ENCODE peak calls at places on chromosomes 12 and 14, in four cellular contexts. M is SJCRH30, P is kidney epithelial cell, R is colonic mucosa. H is an unnamed sample.

GRCh38 chr12:124456652-124457152 is 110.7 kb downstream of the NCOR2 start:
- DNase-seq in M (no peak), P (no peak), R (peak), H (no peak)

GRCh38 chr12:93514853-93515252 is 47.5 kb downstream of the MRPL42 start:
- DNase-seq in M (no peak), P (no peak), R (no peak), H (no peak)

GRCh38 chr12:31388713-31389112 is 62.8 kb upstream of the SINHCAF start:
- DNase-seq in M (no peak), P (no peak), R (peak), H (no peak)

GRCh38 chr12:48795550-48796455 is 6.9 kb upstream of the ADCY6 start:
- DNase-seq in M (peak), P (no peak), R (peak), H (no peak)

GRCh38 chr14:90416649-90417237 is 19.9 kb downstream of the CALM1 start:
- DNase-seq in M (no peak), P (no peak), R (no peak), H (no peak)

GRCh38 chr12:127773520-127773919 is 493.4 kb upstream of the TMEM132C start:
- DNase-seq in M (no peak), P (no peak), R (no peak), H (peak)

GRCh38 chr12:42985506-42985905 is 396.0 kb upstream of the PRICKLE1 start:
- DNase-seq in M (no peak), P (no peak), R (no peak), H (no peak)

GRCh38 chr12:121238604-121239334 is 28.8 kb downstream of the P2RX4 start:
- DNase-seq in M (peak), P (no peak), R (no peak), H (no peak)

GRCh38 chr12:12015073-12015685 is 55.6 kb upstream of the BCL2L14 start:
- DNase-seq in M (no peak), P (no peak), R (no peak), H (no peak)

GRCh38 chr12:78470354-78471195 is 394.0 kb upstream of the SYT1 start:
- DNase-seq in M (peak), P (peak), R (peak), H (no peak)

GRCh38 chr14:74347795-74348100 is 523 bp upstream of the VRTN start:
- DNase-seq in M (no peak), P (no peak), R (no peak), H (no peak)

GRCh38 chr12:113647048-113647447 is 175.4 kb upstream of the LHX5 start:
- DNase-seq in M (peak), P (no peak), R (no peak), H (no peak)

GRCh38 chr12:38138225-38139221 is 178.1 kb upstream of the ALG10B start:
- DNase-seq in M (peak), P (no peak), R (peak), H (no peak)

GRCh38 chr14:59306775-59307174 is 118.3 kb downstream of the DAAM1 start:
- DNase-seq in M (no peak), P (peak), R (no peak), H (no peak)

GRCh38 chr14:71579331-71579730 is 352.9 kb upstream of the RGS6 start:
- DNase-seq in M (no peak), P (no peak), R (no peak), H (no peak)

GRCh38 chr14:89589400-89590128 is 172.5 kb upstream of the FOXN3 start:
- DNase-seq in M (no peak), P (no peak), R (no peak), H (no peak)

GRCh38 chr12:27257104-27257848 is 13.2 kb downstream of the STK38L start:
- DNase-seq in M (no peak), P (no peak), R (no peak), H (no peak)

GRCh38 chr14:57609313-57609712 is 115.7 kb upstream of the CCDC198 start:
- DNase-seq in M (no peak), P (no peak), R (no peak), H (no peak)

GRCh38 chr14:105192866-105193731 is 12.0 kb upstream of the NUDT14 start:
- DNase-seq in M (peak), P (no peak), R (no peak), H (no peak)

GRCh38 chr12:76623929-76624328 is 64.4 kb upstream of the OSBPL8 start:
- DNase-seq in M (no peak), P (peak), R (peak), H (no peak)

GRCh38 chr12:103697912-103698751 is 111.1 kb downstream of the STAB2 start:
- DNase-seq in M (no peak), P (no peak), R (no peak), H (no peak)

GRCh38 chr12:127620956-127621355 is 646.0 kb upstream of the TMEM132C start:
- DNase-seq in M (no peak), P (no peak), R (no peak), H (no peak)

GRCh38 chr12:66393890-66394289 is 91.6 kb downstream of the HELB start:
- DNase-seq in M (no peak), P (no peak), R (no peak), H (no peak)

GRCh38 chr12:124183172-124183571 is 111.7 kb upstream of the RFLNA start:
- DNase-seq in M (no peak), P (no peak), R (no peak), H (no peak)

GRCh38 chr14:29454026-29454693 is 473.5 kb downstream of the PRKD1 start:
- DNase-seq in M (no peak), P (no peak), R (no peak), H (no peak)

GRCh38 chr14:56874375-56874774 is 64.1 kb upstream of the OTX2 start:
- DNase-seq in M (peak), P (no peak), R (peak), H (no peak)

GRCh38 chr12:62434504-62435336 is 31.9 kb upstream of the MON2 start:
- DNase-seq in M (no peak), P (no peak), R (no peak), H (no peak)

GRCh38 chr12:92331383-92331782 is 185.7 kb upstream of the BTG1 start:
- DNase-seq in M (no peak), P (no peak), R (peak), H (no peak)

GRCh38 chr14:90627478-90627877 is 188.8 kb downstream of the TTC7B start:
- DNase-seq in M (peak), P (no peak), R (no peak), H (no peak)

GRCh38 chr14:61188196-61188595 is 92.9 kb downstream of the TMEM30B start:
- DNase-seq in M (no peak), P (no peak), R (no peak), H (peak)

DNA sequence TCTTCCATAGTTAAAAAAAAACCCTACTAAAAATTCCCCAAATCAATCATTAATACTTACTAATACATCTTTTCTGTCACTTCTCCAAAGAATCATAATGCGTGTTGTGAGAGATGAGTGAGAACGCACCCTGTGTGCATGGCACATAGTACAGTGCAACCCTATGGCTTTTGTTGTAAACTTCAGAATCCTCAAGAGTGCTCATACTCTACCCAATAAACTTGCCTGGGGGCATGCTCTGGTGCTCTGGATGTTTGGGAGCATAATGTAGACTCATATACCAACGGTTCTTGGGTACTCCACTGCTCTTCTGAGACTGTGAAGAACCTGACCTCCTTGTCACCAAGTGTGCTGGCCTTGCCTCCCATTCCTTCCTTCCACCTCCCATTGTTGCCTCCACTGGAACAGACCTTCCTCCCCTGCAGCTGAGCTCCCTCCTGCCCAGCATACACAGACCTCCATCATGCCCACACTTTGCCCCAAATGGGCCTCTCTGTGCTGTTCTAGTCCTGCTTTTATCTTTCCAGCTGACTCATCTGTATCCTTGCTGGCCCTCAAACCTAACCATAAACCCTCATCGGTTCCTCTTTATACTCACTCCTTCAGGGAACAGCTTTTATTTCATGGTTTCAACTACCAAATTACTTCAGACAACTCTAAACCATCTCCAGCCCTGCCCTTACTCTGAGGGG is 8.9 kb downstream of the DCP1B start:
- DNase-seq in M (no peak), P (no peak), R (no peak), H (no peak)
- H3K4me3 ChIP-seq in M (no peak), P (no peak), R (no peak), H (no peak)

GRCh38 chr12:56020437-56021189 is at the start of gene IKZF4:
- DNase-seq in M (no peak), P (no peak), R (peak), H (no peak)

GRCh38 chr12:56017181-56017580 is 3.7 kb upstream of the IKZF4 start:
- DNase-seq in M (no peak), P (no peak), R (no peak), H (no peak)

GRCh38 chr12:56021882-56022497 is 1.1 kb downstream of the IKZF4 start:
- DNase-seq in M (no peak), P (no peak), R (no peak), H (no peak)
- H3K4me3 ChIP-seq in M (no peak), P (no peak), R (no peak), H (peak)

GRCh38 chr14:85441909-85442643 is 87.9 kb upstream of the FLRT2 start:
- DNase-seq in M (no peak), P (no peak), R (no peak), H (no peak)
- H3K4me3 ChIP-seq in M (no peak), P (no peak), R (no peak), H (no peak)

GRCh38 chr14:38254565-38255407 is 1.1 kb downstream of the CLEC14A start:
- DNase-seq in M (peak), P (no peak), R (no peak), H (no peak)

GRCh38 chr14:38257500-38257899 is 1.6 kb upstream of the CLEC14A start:
- DNase-seq in M (no peak), P (no peak), R (no peak), H (no peak)

GRCh38 chr14:38255673-38256357 is at the start of gene CLEC14A:
- DNase-seq in M (peak), P (no peak), R (peak), H (no peak)

GRCh38 chr14:38256358-38256840 is 506 bp upstream of the CLEC14A start:
- DNase-seq in M (no peak), P (no peak), R (no peak), H (no peak)

DNA sequence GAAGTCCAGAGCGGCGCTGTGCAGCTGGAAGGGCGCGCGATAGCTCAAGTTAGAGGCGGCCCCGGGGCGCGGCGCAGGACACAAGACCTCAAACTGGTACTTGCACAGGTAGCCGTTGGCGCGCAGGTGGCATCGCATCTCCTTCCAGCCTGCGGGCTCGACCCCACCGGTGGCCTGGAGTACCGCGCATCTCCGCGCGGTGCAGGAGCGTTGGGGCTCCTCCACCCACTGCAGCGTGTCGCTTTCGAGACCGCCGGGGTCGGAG is 553 bp downstream of the CLEC14A start:
- DNase-seq in M (no peak), P (no peak), R (peak), H (no peak)
- H3K4me3 ChIP-seq in M (peak), P (peak), R (peak), H (peak)

GRCh38 chr12:54002278-54002914 is 2.4 kb downstream of the HOXC9 start:
- DNase-seq in M (no peak), P (no peak), R (no peak), H (no peak)
- H3K4me3 ChIP-seq in M (no peak), P (no peak), R (no peak), H (no peak)

GRCh38 chr14:68929623-68930307 is 49.3 kb downstream of the ACTN1 start:
- DNase-seq in M (no peak), P (no peak), R (no peak), H (no peak)
- H3K4me3 ChIP-seq in M (no peak), P (no peak), R (no peak), H (peak)

GRCh38 chr14:78023112-78023511 is 147.1 kb upstream of the NRXN3 start:
- DNase-seq in M (no peak), P (no peak), R (no peak), H (no peak)

GRCh38 chr14:78016532-78016931 is 153.6 kb upstream of the NRXN3 start:
- DNase-seq in M (no peak), P (no peak), R (no peak), H (peak)

GRCh38 chr14:78018283-78018682 is 151.9 kb upstream of the NRXN3 start:
- DNase-seq in M (no peak), P (no peak), R (no peak), H (no peak)

DNA sequence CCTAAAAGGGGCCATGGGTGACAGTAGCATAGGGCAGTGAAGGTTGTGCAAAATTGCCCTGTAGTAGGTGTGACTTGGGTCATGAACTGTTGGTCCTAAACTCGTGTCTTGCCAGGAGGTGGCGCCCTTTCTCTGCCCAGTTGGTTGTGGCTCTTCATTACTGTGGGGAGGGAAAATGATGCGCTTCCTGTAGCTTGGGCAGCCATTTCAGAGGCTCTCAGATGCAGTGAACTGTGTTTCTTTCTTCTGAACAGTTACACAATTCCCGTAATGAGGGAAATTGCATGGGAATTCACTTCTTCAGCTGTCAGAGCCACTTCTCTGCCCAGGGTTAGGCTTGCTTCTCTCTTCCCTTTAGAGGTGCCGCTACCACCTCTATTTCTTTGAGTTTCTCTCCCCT is 148.1 kb upstream of the NRXN3 start:
- DNase-seq in M (peak), P (no peak), R (peak), H (peak)
- H3K4me3 ChIP-seq in M (peak), P (no peak), R (no peak), H (no peak)

GRCh38 chr12:132601171-132601883 is 9.1 kb downstream of the LRCOL1 start:
- DNase-seq in M (no peak), P (no peak), R (no peak), H (no peak)
- H3K4me3 ChIP-seq in M (no peak), P (no peak), R (no peak), H (peak)

H was measured in esophagus muscularis mucosa.